ENCODE peak calls at places on chromosomes 3 and 15, in four cellular contexts. T is right lobe of liver, F is spleen, Y is brain microvascular endothelial cell. Z is an unnamed sample.

GRCh38 chr3:48268381-48268935 is 27.6 kb downstream of the ZNF589 start:
- DNase-seq in F (no peak), T (no peak), Y (no peak), Z (peak)

GRCh38 chr15:75942464-75942863 is 38.8 kb downstream of the FBXO22 start:
- DNase-seq in T (no peak), F (no peak), Y (no peak), Z (no peak)

GRCh38 chr3:16885948-16886683 is 1.4 kb downstream of the PLCL2 start:
- DNase-seq in F (peak), T (no peak), Y (no peak), Z (no peak)

GRCh38 chr3:183823963-183824362 is 1.4 kb downstream of the MAP6D1 start:
- DNase-seq in F (no peak), T (no peak), Y (no peak), Z (peak)

GRCh38 chr3:179046497-179047353 is 24.9 kb downstream of the ZMAT3 start:
- DNase-seq in T (no peak), Y (peak), F (no peak), Z (no peak)

GRCh38 chr3:143203848-143204247 is 84.3 kb downstream of the CHST2 start:
- DNase-seq in T (no peak), Y (peak), F (no peak), Z (peak)

GRCh38 chr3:189334064-189334920 is 162.5 kb downstream of the TPRG1 start:
- DNase-seq in T (no peak), F (no peak), Y (peak), Z (peak)

GRCh38 chr15:100121285-100121684 is 220.5 kb downstream of the ADAMTS17 start:
- DNase-seq in Y (no peak), T (no peak), F (no peak), Z (no peak)

GRCh38 chr3:81216192-81216591 is 545.3 kb downstream of the GBE1 start:
- DNase-seq in T (no peak), F (no peak), Y (peak), Z (peak)

GRCh38 chr15:70491183-70491621 is 272.2 kb downstream of the UACA start:
- DNase-seq in Y (no peak), F (peak), T (no peak), Z (no peak)

DNA sequence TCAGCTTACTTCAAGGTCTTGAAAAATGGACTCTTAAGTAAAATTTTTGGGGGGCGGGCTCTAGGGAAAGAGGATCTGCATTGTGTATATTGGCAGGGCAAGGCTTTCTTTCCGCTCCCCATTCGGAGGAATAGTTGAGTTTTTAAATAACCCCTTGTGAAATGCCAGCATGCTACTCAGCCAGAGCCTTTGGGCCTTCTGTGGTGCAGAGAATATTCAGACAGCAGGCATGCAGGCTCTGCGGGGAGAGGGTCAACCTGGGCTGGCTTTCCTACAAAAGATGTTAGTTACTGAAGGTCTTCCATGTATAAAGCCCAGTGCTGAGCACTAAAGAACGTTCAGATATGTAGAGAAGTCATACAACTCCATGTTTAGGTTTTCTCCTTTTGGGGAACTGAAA is 40.6 kb downstream of the ADAMTSL3 start:
- DNase-seq in Y (no peak), T (no peak), F (no peak), Z (no peak)
- H3K27ac ChIP-seq in Y (no peak), T (no peak), F (no peak), Z (no peak)

GRCh38 chr15:91857224-91857585 is 3.7 kb downstream of the SLCO3A1 start:
- DNase-seq in F (no peak), T (no peak), Y (no peak), Z (no peak)

GRCh38 chr15:91853968-91854943 is 748 bp downstream of the SLCO3A1 start:
- DNase-seq in F (peak), T (peak), Y (no peak), Z (peak)

GRCh38 chr15:91857772-91858171 is 4.3 kb downstream of the SLCO3A1 start:
- DNase-seq in T (no peak), F (no peak), Y (no peak), Z (no peak)

GRCh38 chr15:91855241-91855640 is 1.7 kb downstream of the SLCO3A1 start:
- DNase-seq in F (no peak), T (no peak), Y (no peak), Z (no peak)

GRCh38 chr15:91855684-91856553 is 2.4 kb downstream of the SLCO3A1 start:
- DNase-seq in Y (no peak), F (no peak), T (no peak), Z (peak)
- TF ChIP-seq CTCF in Y (peak), F (no peak), T (no peak), Z (no peak)

DNA sequence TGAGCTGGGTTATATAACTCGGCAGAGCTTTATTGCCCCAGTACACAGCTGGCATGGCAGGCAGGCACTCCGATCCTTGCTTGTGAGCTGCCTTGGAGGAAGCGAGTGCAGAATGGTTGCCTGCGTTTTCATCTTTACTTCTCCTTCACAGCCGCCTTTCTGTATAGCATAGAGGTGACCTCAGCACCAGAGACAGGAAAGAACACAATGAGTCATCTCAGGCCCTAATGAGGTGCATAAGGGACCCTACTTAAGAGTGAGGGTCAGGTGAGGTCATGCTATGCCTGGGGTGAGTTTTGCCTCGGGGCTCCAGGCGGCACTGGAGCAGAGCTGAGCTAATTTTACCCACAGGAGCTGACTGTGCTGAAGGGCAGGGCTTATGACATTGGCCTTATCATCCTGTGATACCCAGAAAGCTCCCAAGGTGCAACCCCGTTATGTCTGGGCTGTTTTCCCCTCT is 43.5 kb downstream of the LPP start:
- DNase-seq in T (no peak), F (no peak), Y (no peak), Z (peak)
- H3K27ac ChIP-seq in T (no peak), F (no peak), Y (no peak), Z (no peak)

GRCh38 chr3:175431396-175431795 is 572.3 kb downstream of the NAALADL2 start:
- DNase-seq in Y (peak), T (no peak), F (no peak), Z (no peak)

GRCh38 chr3:175433026-175433668 is 574.0 kb downstream of the NAALADL2 start:
- DNase-seq in T (no peak), Y (peak), F (no peak), Z (no peak)

GRCh38 chr3:175430975-175431374 is 571.8 kb downstream of the NAALADL2 start:
- DNase-seq in T (no peak), F (no peak), Y (no peak), Z (no peak)

GRCh38 chr3:175432338-175433025 is 573.3 kb downstream of the NAALADL2 start:
- DNase-seq in F (no peak), Y (peak), T (no peak), Z (no peak)

DNA sequence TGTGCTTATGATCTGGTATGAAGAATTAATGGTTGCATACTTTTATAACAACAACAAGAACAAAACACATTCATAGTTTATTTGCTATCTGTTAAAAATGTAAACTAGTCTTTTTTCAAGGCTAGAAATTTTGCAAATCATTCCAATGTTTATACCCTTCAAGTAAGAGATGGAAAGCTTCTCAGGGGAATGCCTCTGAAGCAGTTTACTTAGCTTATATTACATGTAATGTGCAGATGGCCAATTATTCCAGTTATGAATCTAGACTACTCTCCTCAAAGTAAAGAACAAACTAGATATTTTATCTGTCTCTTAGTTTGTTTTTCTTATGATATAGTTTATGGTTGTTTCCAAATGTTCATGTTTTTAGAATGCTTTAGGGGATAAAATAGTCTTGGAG is 575.5 kb downstream of the NAALADL2 start:
- DNase-seq in Y (no peak), T (no peak), F (no peak), Z (no peak)
- TF ChIP-seq CTCF in Y (no peak), T (no peak), F (no peak), Z (no peak)

DNA sequence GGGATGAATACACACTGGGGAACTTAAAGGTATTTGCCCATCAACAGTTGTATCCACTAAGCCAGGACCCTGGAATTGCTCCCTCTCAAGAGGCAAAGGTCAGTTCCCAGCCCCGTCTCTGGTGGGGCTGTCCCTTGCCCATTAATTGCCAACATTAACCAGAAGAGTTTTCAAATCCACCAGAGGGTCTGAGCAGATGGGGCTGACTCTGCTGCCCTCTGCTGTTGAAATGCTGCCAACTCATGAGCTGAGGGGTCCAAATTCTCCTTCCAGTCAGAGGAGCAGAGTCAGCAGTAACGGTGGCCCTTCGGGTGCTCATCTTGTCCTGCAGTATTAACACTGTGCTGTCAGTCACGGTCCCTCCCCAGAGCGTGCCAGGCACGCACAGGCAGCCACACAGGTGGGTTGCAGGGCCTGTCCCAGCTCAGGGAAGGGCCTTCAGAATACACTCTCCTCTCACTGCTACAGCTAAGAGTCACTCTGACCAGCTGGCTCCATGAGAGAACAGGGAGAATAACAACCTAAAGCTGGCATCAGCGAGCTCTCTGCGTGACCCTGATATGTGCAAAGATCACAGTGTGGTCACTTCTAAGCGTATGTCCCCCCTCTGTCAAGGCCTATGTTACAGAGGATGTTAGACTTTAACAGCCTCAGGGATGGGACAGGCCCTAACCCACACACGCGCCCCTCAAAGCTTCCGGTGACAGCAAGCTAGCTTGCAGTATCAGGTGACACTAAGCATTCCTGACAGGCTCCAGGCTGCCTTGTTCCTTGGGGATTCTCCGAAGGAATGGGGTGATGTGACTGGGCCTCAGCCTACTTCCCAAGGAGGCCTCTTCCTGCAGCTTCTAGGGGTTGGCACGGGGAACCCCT is 10.9 kb upstream of the SPTBN5 start:
- DNase-seq in T (no peak), Y (peak), F (peak), Z (peak)
- H3K27ac ChIP-seq in T (no peak), Y (no peak), F (no peak), Z (peak)

GRCh38 chr15:68391084-68391483 is 40.9 kb downstream of the ITGA11 start:
- DNase-seq in F (no peak), Y (no peak), T (no peak), Z (no peak)

GRCh38 chr15:68389936-68390790 is 41.8 kb downstream of the ITGA11 start:
- DNase-seq in F (no peak), T (no peak), Y (peak), Z (peak)

GRCh38 chr15:68387288-68388143 is 44.4 kb downstream of the ITGA11 start:
- DNase-seq in Y (no peak), F (peak), T (no peak), Z (no peak)

GRCh38 chr15:68386587-68387287 is 45.2 kb downstream of the ITGA11 start:
- DNase-seq in Y (no peak), F (no peak), T (no peak), Z (no peak)

GRCh38 chr15:68389041-68389930 is 42.7 kb downstream of the ITGA11 start:
- DNase-seq in Y (no peak), F (no peak), T (no peak), Z (no peak)
- TF ChIP-seq CTCF in Y (peak), F (no peak), T (no peak), Z (no peak)

GRCh38 chr3:151265166-151265565 is 13.2 kb downstream of the P2RY14 start:
- DNase-seq in Y (no peak), T (no peak), F (no peak), Z (no peak)
- H3K27ac ChIP-seq in Y (no peak), T (no peak), F (no peak), Z (no peak)

DNA sequence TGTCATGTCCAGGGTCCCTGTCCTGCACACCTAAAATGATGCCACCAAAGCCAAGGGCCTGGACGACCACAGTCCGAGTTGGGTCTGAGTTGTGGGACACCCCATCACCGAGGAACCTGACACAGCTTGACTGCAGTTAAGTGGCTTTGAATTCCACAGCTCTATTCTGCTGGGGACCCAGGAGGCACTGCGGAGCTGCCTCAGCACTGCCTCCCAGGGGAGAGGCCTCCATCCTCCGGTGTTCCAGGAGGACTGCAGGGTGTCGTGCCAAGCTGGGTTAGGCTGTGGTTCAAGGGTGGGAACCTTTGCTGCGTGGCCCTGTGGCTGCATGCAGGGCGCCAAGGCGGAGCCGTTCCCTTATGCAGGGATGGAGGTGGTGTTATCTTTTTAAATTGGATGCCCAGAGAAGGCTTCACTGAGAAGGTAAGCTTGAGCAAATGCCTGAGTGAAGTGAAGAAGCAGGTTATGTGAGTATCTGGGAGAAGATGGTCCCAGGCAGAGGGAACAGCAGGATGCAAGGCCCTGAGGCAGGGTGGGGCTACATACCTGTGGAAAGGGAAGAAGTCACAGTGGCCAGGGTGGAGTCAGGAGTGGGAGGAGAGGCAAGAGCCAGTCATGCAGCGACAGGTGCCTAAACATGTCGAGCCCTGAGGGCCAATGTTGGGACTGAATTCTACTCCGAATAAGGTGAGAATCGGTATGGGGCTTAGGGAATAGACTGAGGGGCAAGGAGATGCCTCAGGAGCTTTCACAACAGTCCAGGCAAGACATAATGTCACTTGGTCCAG is 144.8 kb downstream of the TPRA1 start:
- DNase-seq in Y (no peak), F (peak), T (peak), Z (no peak)
- TF ChIP-seq CTCF in Y (no peak), F (no peak), T (no peak), Z (no peak)

DNA sequence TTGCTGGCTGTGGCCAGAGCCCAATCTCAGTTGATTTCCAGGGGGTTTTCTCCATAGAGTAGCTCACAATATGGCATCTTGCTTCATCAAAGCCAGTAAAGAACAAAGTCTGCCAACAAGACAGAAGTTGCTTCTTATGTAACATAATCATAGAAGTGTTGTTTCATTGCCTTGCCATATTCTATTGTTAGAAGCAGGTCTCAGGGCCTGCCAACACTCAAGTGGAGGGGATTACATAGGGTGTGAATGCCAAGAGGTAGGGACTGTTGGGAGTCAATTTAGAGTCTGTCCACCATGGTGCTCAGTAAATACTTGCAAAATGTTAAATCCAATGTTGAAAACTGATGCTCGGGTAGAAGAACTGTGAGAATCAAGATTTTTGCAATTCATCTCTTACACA is 13.4 kb upstream of the PXYLP1 start:
- DNase-seq in Y (no peak), F (no peak), T (no peak), Z (no peak)
- H3K27ac ChIP-seq in Y (no peak), F (peak), T (no peak), Z (no peak)

GRCh38 chr3:44478606-44479094 is 1.2 kb upstream of the ZNF445 start:
- DNase-seq in F (no peak), T (no peak), Y (no peak), Z (no peak)

GRCh38 chr3:44476963-44477311 is 533 bp downstream of the ZNF445 start:
- DNase-seq in T (no peak), Y (no peak), F (no peak), Z (no peak)

GRCh38 chr3:44477312-44478030 is at the start of gene ZNF445:
- DNase-seq in F (peak), T (peak), Y (peak), Z (peak)

GRCh38 chr3:44476181-44476599 is 1.3 kb downstream of the ZNF445 start:
- DNase-seq in F (no peak), T (no peak), Y (peak), Z (no peak)

GRCh38 chr3:44478055-44478468 is 592 bp upstream of the ZNF445 start:
- DNase-seq in T (no peak), F (no peak), Y (no peak), Z (no peak)
- TF ChIP-seq CTCF in T (no peak), F (no peak), Y (no peak), Z (no peak)